ENCODE peak calls at places on chromosomes 13 and 19, in six cellular contexts. J, B, O, L, V and W are unnamed samples. For H3K27me3, the result is how much of the 10 kb centered on the place peaks cover.

GRCh38 chr13:94198666-94199065 is 280.8 kb downstream of the DCT start:
- DNase-seq in J (no peak), B (no peak), O (no peak), L (no peak), V (no peak), W (no peak)

GRCh38 chr19:5329141-5329540 is 11.5 kb downstream of the PTPRS start:
- DNase-seq in J (no peak), B (no peak), O (no peak), L (no peak), V (no peak), W (no peak)

GRCh38 chr13:97386832-97387486 is 47.0 kb upstream of the RAP2A start:
- DNase-seq in J (no peak), B (peak), O (no peak), L (peak), V (no peak), W (no peak)

GRCh38 chr13:94704347-94705080 is 7.8 kb downstream of the SOX21 start:
- DNase-seq in J (peak), B (no peak), O (peak), L (no peak), V (no peak), W (no peak)

GRCh38 chr19:46035986-46036744 is 4.6 kb downstream of the IGFL4 start:
- DNase-seq in J (no peak), B (no peak), O (peak), L (peak), V (no peak), W (no peak)

GRCh38 chr13:45681101-45681500 is 21.0 kb upstream of the CBY2 start:
- DNase-seq in J (no peak), B (no peak), O (no peak), L (no peak), V (no peak), W (no peak)

GRCh38 chr13:35836476-35836875 is 294.7 kb downstream of the DCLK1 start:
- DNase-seq in J (no peak), B (no peak), O (no peak), L (no peak), V (no peak), W (no peak)

GRCh38 chr13:50403311-50403710 is 388.1 kb downstream of the KCNRG start:
- DNase-seq in J (no peak), B (no peak), O (no peak), L (no peak), V (no peak), W (no peak)

GRCh38 chr19:48490980-48491792 is 20.4 kb downstream of the LMTK3 start:
- DNase-seq in J (no peak), B (peak), O (peak), L (no peak), V (no peak), W (peak)

GRCh38 chr13:94209110-94209509 is 270.4 kb downstream of the DCT start:
- DNase-seq in J (no peak), B (no peak), O (no peak), L (no peak), V (no peak), W (no peak)

GRCh38 chr19:17616961-17617806 is 61.7 kb downstream of the COLGALT1 start:
- DNase-seq in J (no peak), B (no peak), O (peak), L (no peak), V (no peak), W (no peak)

GRCh38 chr13:50037788-50038187 is 22.5 kb downstream of the KCNRG start:
- DNase-seq in J (no peak), B (no peak), O (no peak), L (no peak), V (no peak), W (no peak)

GRCh38 chr19:58007285-58007684 is 4.7 kb upstream of the ZNF606 start:
- DNase-seq in J (no peak), B (no peak), O (no peak), L (no peak), V (no peak), W (no peak)

GRCh38 chr13:50593228-50593627 is 250.3 kb downstream of the DLEU7 start:
- DNase-seq in J (no peak), B (no peak), O (no peak), L (no peak), V (no peak), W (no peak)

GRCh38 chr13:48782429-48782840 is 128.7 kb downstream of the CYSLTR2 start:
- DNase-seq in J (no peak), B (no peak), O (no peak), L (no peak), V (no peak), W (no peak)

GRCh38 chr19:58063712-58064111 is 4.6 kb downstream of the ZNF135 start:
- DNase-seq in J (no peak), B (no peak), O (no peak), L (no peak), V (no peak), W (no peak)

GRCh38 chr19:11175920-11176319 is 20.3 kb upstream of the SPC24 start:
- DNase-seq in J (no peak), B (no peak), O (no peak), L (no peak), V (no peak), W (no peak)

GRCh38 chr13:82467626-82468025 is 1414.6 kb downstream of the SLITRK1 start:
- DNase-seq in J (no peak), B (no peak), O (no peak), L (no peak), V (no peak), W (no peak)

GRCh38 chr19:28386080-28386869 is 826.7 kb downstream of the UQCRFS1 start:
- DNase-seq in J (no peak), B (no peak), O (no peak), L (no peak), V (no peak), W (no peak)

GRCh38 chr13:110771194-110771593 is 57.7 kb downstream of the ING1 start:
- DNase-seq in J (no peak), B (no peak), O (no peak), L (no peak), V (no peak), W (no peak)

GRCh38 chr13:76398426-76398825 is 487.8 kb downstream of the KCTD12 start:
- DNase-seq in J (no peak), B (no peak), O (no peak), L (no peak), V (no peak), W (no peak)

DNA sequence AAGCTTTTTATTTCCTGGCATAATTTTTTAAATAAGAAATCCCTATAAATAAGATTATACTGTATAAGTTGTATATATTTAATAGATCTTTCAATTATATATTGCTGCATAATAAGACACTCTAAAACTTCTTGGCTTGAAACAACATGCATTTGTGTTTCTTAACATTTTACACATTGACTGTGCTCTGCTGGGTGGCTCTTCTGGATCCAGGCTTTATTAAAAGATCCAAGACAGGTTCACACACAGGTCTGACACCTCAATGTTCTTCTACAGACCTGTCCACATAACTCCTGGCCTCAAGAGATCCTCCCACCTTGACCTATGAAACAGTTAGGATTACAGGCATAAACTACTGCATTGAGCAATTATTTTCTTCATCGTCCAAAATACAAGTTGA is 77.6 kb upstream of the PCDH17 start:
- DNase-seq in J (no peak), B (no peak), O (no peak), L (no peak), V (no peak), W (no peak)
- H3K27me3 ChIP-seq in J (under half), B (under half), O (under half), L (under half), V (under half), W (under half)

GRCh38 chr13:91359071-91359470 is 11.6 kb downstream of the MIR17HG start:
- DNase-seq in J (no peak), B (no peak), O (peak), L (no peak), V (no peak), W (no peak)
- H3K4me3 ChIP-seq in J (no peak), B (no peak), O (no peak), L (no peak), V (no peak), W (no peak)

DNA sequence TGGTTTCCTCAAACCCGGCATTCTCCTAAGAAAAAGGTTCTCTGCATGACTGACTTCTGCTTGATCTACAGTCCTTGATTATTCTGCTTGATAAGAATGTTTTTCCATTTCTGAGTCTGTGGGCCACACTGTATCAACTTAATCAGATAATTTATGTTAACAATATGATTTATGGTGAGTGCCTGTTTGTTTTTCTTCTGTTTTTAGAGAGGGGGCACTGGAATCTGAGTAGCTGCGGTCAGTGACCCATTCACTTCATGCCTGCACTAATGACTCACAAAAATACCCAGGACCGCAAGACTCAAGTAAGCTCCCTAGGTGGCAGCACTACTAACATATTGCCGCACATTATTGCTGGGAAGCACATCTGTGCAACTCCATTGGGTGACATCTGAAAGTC is 542.3 kb upstream of the ATXN8OS start:
- DNase-seq in J (no peak), B (peak), O (peak), L (no peak), V (no peak), W (no peak)
- TF ChIP-seq CTCF in J (no peak), B (no peak), O (peak), L (no peak), V (no peak), W (peak)

GRCh38 chr13:52806029-52806428 is 42.4 kb downstream of the PCDH8 start:
- DNase-seq in J (no peak), B (no peak), O (no peak), L (no peak), V (no peak), W (no peak)

GRCh38 chr13:52798770-52799430 is 49.5 kb downstream of the PCDH8 start:
- DNase-seq in J (no peak), B (no peak), O (no peak), L (no peak), V (no peak), W (no peak)

GRCh38 chr13:52804202-52804641 is 44.2 kb downstream of the PCDH8 start:
- DNase-seq in J (no peak), B (no peak), O (no peak), L (no peak), V (no peak), W (no peak)

GRCh38 chr13:52797176-52797575 is 51.3 kb downstream of the PCDH8 start:
- DNase-seq in J (no peak), B (no peak), O (no peak), L (no peak), V (no peak), W (no peak)

GRCh38 chr13:52800856-52801255 is 47.6 kb downstream of the PCDH8 start:
- DNase-seq in J (no peak), B (no peak), O (no peak), L (no peak), V (no peak), W (no peak)
- H3K27me3 ChIP-seq in J (under half), B (under half), O (under half), L (under half), V (under half), W (under half)

GRCh38 chr19:30226464-30227070 is 145.6 kb upstream of the ZNF536 start:
- DNase-seq in J (no peak), B (peak), O (peak), L (no peak), V (no peak), W (no peak)
- H3K4me3 ChIP-seq in J (peak), B (peak), O (peak), L (peak), V (peak), W (peak)

GRCh38 chr19:3283886-3284657 is 59.6 kb downstream of the CELF5 start:
- DNase-seq in J (no peak), B (no peak), O (no peak), L (no peak), V (no peak), W (no peak)

GRCh38 chr19:3282155-3282554 is 57.7 kb downstream of the CELF5 start:
- DNase-seq in J (no peak), B (no peak), O (no peak), L (no peak), V (no peak), W (no peak)

GRCh38 chr19:3283246-3283751 is 58.8 kb downstream of the CELF5 start:
- DNase-seq in J (no peak), B (no peak), O (no peak), L (no peak), V (no peak), W (no peak)

GRCh38 chr19:3281026-3281425 is 56.6 kb downstream of the CELF5 start:
- DNase-seq in J (no peak), B (no peak), O (no peak), L (no peak), V (no peak), W (no peak)

DNA sequence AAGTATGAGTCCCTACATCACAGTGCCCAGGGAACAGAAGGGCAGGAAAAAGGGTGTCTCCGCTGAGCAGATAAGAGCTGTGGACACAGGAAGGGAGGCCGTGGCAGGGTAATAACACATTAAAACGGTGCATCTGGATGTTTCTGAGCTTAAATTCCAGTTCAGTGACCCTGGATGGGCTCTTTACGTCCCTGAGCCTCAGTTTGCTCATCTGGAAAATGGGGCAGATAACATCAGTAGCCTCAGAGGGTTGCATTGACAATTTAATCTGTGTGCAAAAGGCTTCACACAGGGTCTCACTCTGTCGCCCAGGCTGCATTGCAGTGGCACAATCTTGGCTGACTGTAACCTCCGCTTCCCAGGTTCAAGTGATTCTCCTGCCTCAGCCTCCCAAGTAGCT is 58.1 kb downstream of the CELF5 start:
- DNase-seq in J (no peak), B (no peak), O (no peak), L (no peak), V (no peak), W (no peak)
- TF ChIP-seq CTCF in J (no peak), B (no peak), O (no peak), L (no peak), V (no peak), W (no peak)

GRCh38 chr19:50820086-50820485 is 3.5 kb downstream of the KLK1 start:
- DNase-seq in J (no peak), B (peak), O (peak), L (no peak), V (no peak), W (no peak)
- H3K27me3 ChIP-seq in J (under half), B (half or more), O (half or more), L (under half), V (under half), W (under half)

DNA sequence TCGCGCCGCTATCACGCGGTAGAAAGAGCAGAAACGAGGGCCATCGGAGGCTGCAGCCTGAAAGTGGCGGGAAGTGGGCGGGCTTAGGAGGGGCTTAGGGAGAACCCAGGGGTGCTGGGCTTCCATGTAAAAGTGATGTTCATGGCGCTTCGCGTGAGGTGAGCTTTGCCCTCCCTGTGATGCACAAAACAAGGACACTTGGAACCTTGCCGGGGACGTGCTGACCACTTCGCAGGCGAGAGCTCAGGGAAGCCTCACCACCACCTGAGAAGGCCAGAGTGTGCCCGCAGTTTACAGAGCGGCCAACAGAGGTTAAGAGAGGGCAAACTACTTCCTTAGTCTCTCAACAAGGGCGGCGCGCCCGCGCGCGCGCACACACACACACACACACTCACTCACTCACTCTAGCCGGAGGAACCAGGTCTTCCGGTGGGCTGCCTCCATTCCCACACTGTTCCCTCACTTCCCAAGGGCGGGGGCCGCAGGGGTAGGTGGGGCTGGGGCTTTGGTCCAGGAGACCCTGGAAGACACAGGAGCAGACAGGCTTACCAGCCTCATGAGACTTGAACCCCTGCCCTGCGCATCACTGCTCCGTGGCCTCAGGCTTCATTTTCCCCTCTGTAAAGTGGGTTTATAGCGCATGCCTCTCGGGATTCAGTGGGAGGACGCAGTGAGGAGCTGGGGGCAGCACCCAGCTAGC is 716 bp downstream of the GAPDHS start:
- DNase-seq in J (no peak), B (peak), O (peak), L (no peak), V (no peak), W (peak)
- H3K4me3 ChIP-seq in J (no peak), B (no peak), O (no peak), L (no peak), V (no peak), W (no peak)

GRCh38 chr13:101785858-101786257 is 333.4 kb downstream of the ITGBL1 start:
- DNase-seq in J (no peak), B (no peak), O (peak), L (no peak), V (no peak), W (no peak)
- TF ChIP-seq CTCF in J (no peak), B (no peak), O (peak), L (no peak), V (no peak), W (peak)

GRCh38 chr19:19544257-19545127 is 6.4 kb downstream of the CILP2 start:
- DNase-seq in J (no peak), B (no peak), O (peak), L (no peak), V (no peak), W (no peak)
- H3K27me3 ChIP-seq in J (under half), B (half or more), O (under half), L (under half), V (under half), W (under half)